ENCODE peak calls at places on chromosomes 1 and 21, in six cellular contexts. S is choroid plexus epithelial cell, B is uterus, M is endothelial cell, N is fibroblast of pulmonary artery, L is HFF-Myc. G is an unnamed sample.
A peak's percentile ranks its signal among the peaks of the same experiment; 100 is the strongest.

GRCh38 chr1:6512245-6512907 is 20.9 kb upstream of the PLEKHG5 start:
- DNase-seq in S (no peak), B (no peak), N (no peak), L (no peak), M (no peak), G (no peak)

GRCh38 chr1:22212400-22213233 is 69.7 kb upstream of the WNT4 start:
- DNase-seq in N (no peak), S (no peak), L (no peak), B (no peak), M (no peak), G (no peak)

GRCh38 chr21:42164064-42164789 is 54.7 kb upstream of the ABCG1 start:
- DNase-seq in S (peak; percentile 50), N (peak; percentile 47), M (peak; percentile 59), L (no peak), B (peak; percentile 26), G (peak; percentile 81)

GRCh38 chr1:91650764-91651163 is 150.1 kb downstream of the CDC7 start:
- DNase-seq in M (no peak), N (peak; percentile 93), L (peak; percentile 94), B (peak; percentile 81), S (peak; percentile 99), G (no peak)

GRCh38 chr1:185050823-185051451 is 5.6 kb downstream of the RNF2 start:
- DNase-seq in B (no peak), N (peak; percentile 17), S (no peak), L (no peak), M (no peak), G (no peak)

GRCh38 chr1:62508187-62508758 is 71.4 kb downstream of the USP1 start:
- DNase-seq in L (peak; percentile 12), S (peak; percentile 80), B (no peak), M (no peak), N (peak; percentile 78), G (peak; percentile 41)

GRCh38 chr1:9181176-9181906 is 52.4 kb upstream of the GPR157 start:
- DNase-seq in N (peak; percentile 69), B (peak; percentile 81), L (no peak), M (peak; percentile 93), S (peak; percentile 75), G (peak; percentile 88)

GRCh38 chr21:45021428-45022347 is 52.7 kb upstream of the ADARB1 start:
- DNase-seq in L (no peak), M (no peak), B (no peak), N (no peak), S (no peak), G (no peak)

GRCh38 chr1:50343323-50343722 is 79.9 kb downstream of the DMRTA2 start:
- DNase-seq in L (no peak), B (no peak), M (no peak), N (no peak), S (no peak), G (no peak)

GRCh38 chr1:159923203-159924024 is 1.9 kb downstream of the TAGLN2 start:
- DNase-seq in B (peak; percentile 87), L (peak; percentile 55), S (peak; percentile 95), M (peak; percentile 70), N (peak; percentile 93), G (peak; percentile 86)

GRCh38 chr21:45480701-45481500 is 61.3 kb downstream of the SLC19A1 start:
- DNase-seq in N (no peak), L (no peak), B (no peak), M (no peak), S (no peak), G (no peak)

GRCh38 chr1:211343607-211344334 is 17.1 kb downstream of the TRAF5 start:
- DNase-seq in N (no peak), S (no peak), L (no peak), M (no peak), B (no peak), G (no peak)

GRCh38 chr1:28326505-28326904 is 2.3 kb upstream of the MED18 start:
- DNase-seq in N (no peak), B (no peak), M (no peak), S (no peak), L (no peak), G (no peak)

GRCh38 chr1:116260096-116260495 is 112.9 kb upstream of the ATP1A1 start:
- DNase-seq in L (no peak), N (no peak), M (no peak), S (no peak), B (no peak), G (no peak)

GRCh38 chr1:246724725-246725095 is 501 bp downstream of the SCCPDH start:
- DNase-seq in M (no peak), B (peak; percentile 15), S (peak; percentile 49), N (peak; percentile 36), L (no peak), G (peak; percentile 49)

GRCh38 chr1:19433610-19433999 is 51.7 kb downstream of the CAPZB start:
- DNase-seq in S (no peak), L (no peak), B (no peak), M (no peak), N (no peak), G (no peak)

GRCh38 chr1:19432943-19433609 is 52.3 kb downstream of the CAPZB start:
- DNase-seq in S (no peak), B (no peak), L (peak; percentile 64), N (no peak), M (no peak), G (no peak)

GRCh38 chr1:19436716-19437476 is 48.4 kb downstream of the CAPZB start:
- DNase-seq in B (peak; percentile 74), S (peak; percentile 90), M (no peak), N (peak; percentile 88), L (no peak), G (no peak)

GRCh38 chr1:19435851-19436465 is 49.4 kb downstream of the CAPZB start:
- DNase-seq in L (no peak), N (peak; percentile 74), S (peak; percentile 76), M (no peak), B (no peak), G (no peak)

GRCh38 chr1:19435181-19435580 is 50.2 kb downstream of the CAPZB start:
- DNase-seq in M (no peak), N (peak; percentile 90), B (no peak), S (peak; percentile 86), L (no peak), G (no peak)
- TF ChIP-seq CTCF in M (no peak), N (no peak), B (no peak), S (no peak), L (no peak), G (no peak)

GRCh38 chr1:102790997-102791396 is 317.3 kb downstream of the COL11A1 start:
- DNase-seq in L (no peak), M (no peak), S (peak; percentile 57), B (no peak), N (peak; percentile 42), G (no peak)
- TF ChIP-seq CTCF in L (peak; percentile 22), M (no peak), S (peak; percentile 59), B (no peak), N (peak; percentile 50), G (no peak)

GRCh38 chr1:228168563-228169270 is 3.1 kb downstream of the IBA57 start:
- DNase-seq in S (no peak), B (no peak), M (no peak), N (no peak), L (no peak), G (no peak)

GRCh38 chr1:228165372-228166169 is at the start of gene IBA57:
- DNase-seq in M (peak; percentile 99), B (peak; percentile 100), S (peak; percentile 99), L (peak; percentile 93), N (peak; percentile 99), G (peak; percentile 99)

GRCh38 chr1:228164561-228165371 is 838 bp upstream of the IBA57 start:
- DNase-seq in N (no peak), L (no peak), S (no peak), M (no peak), B (peak; percentile 32), G (no peak)

GRCh38 chr1:228163776-228164534 is 1.6 kb upstream of the IBA57 start:
- DNase-seq in S (no peak), N (no peak), L (no peak), M (no peak), B (peak; percentile 20), G (no peak)

DNA sequence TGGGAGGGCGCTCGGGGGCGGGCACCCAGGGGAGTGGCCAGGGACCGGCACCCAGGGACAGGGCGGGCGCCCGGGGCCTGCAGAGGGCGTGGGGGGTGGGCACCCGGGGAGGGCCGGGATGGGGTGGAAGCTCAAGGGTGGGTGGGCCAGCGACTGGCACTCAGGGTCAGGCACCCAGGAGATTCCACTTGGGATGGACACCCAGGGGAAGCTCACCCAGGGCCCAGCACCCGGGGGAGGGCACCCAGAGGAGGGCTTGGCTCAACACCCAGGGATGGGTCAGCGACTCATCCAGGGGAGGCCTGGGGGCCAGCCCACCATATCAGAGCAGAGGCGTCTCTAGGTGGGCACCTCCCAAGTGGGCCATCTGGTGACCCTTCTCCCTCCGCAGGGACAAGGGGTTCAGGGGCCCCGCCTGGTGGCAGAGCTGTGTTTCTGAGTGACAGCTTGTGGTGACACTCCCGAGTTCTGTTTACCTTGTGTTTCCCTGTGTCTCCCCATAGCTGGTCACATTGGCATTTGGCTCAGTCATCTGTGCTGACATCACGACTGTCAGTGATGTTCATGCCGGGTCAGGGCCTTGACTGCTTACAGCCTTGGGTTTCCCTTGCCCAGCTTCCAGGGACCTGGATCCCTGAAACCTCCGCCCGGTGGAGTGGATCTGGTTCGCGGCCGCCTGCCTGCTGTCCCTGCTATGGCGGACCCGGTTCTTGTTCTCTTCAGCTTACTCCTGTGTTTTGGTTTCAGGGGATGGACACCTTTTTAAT is 749 bp downstream of the IBA57 start:
- DNase-seq in M (peak; percentile 44), N (peak; percentile 64), S (peak; percentile 57), B (no peak), L (peak; percentile 44), G (peak; percentile 72)
- TF ChIP-seq CTCF in M (no peak), N (peak; percentile 21), S (peak; percentile 30), B (peak; percentile 15), L (peak; percentile 23), G (peak; percentile 45)

DNA sequence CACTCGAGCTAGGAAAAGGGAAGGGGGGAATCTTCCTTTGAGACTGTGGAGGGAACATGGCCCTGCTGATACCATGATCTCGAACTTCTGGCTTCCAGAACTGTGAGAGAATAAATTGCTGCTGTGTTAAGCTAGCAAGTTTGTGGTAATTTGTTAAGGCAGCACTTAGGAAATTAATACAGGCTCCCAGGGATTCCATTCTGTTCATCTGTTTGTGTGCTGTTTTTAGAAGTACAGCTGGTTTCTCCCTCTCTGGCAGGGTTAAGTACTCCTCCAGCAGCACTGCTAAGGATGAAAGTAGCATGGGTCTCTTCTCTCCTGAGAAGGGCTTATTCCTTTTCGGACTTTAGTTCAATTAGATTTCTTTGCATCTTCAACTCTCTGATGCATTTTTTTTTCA is 268.3 kb downstream of the HHIPL2 start:
- DNase-seq in B (no peak), S (no peak), L (no peak), N (no peak), M (no peak), G (no peak)
- TF ChIP-seq CTCF in B (no peak), S (no peak), L (no peak), N (no peak), M (no peak), G (no peak)

GRCh38 chr1:16900771-16901170 is 5.0 kb downstream of the RNU1-2 start:
- DNase-seq in M (no peak), N (peak; percentile 49), B (no peak), L (no peak), S (peak; percentile 53), G (no peak)
- TF ChIP-seq CTCF in M (no peak), N (peak; percentile 45), B (no peak), L (peak; percentile 39), S (peak; percentile 53), G (no peak)

G was measured in GM13976.